ENCODE peak calls at places on chromosomes 7 and 10, in four cellular contexts. One of them, this sample, is unnamed. For H3K4me1, the result is how much of the 10 kb centered on the place peaks cover.

GRCh38 chr7:104152468-104152867 is 55.3 kb downstream of the ORC5 start:
- DNase-seq in IMR-90: no peak
- DNase-seq in tibial nerve: no peak
- DNase-seq in CD8-positive, alpha-beta memory T cell: no peak
- DNase-seq in this sample: no peak

GRCh38 chr7:158277219-158278141 is 310.1 kb downstream of the PTPRN2 start:
- DNase-seq in tibial nerve: no peak
- DNase-seq in CD8-positive, alpha-beta memory T cell: no peak
- DNase-seq in IMR-90: no peak
- DNase-seq in this sample: no peak

GRCh38 chr10:5951167-5951711 is 26.1 kb downstream of the IL15RA start:
- DNase-seq in tibial nerve: peak
- DNase-seq in CD8-positive, alpha-beta memory T cell: no peak
- DNase-seq in IMR-90: no peak
- DNase-seq in this sample: no peak

GRCh38 chr10:44706745-44707144 is 204.4 kb upstream of the TMEM72 start:
- DNase-seq in IMR-90: peak
- DNase-seq in CD8-positive, alpha-beta memory T cell: no peak
- DNase-seq in tibial nerve: no peak
- DNase-seq in this sample: no peak

GRCh38 chr10:103763374-103764202 is 91.8 kb downstream of the SH3PXD2A start:
- DNase-seq in IMR-90: peak
- DNase-seq in tibial nerve: no peak
- DNase-seq in CD8-positive, alpha-beta memory T cell: no peak
- DNase-seq in this sample: no peak

GRCh38 chr7:45610019-45610418 is 35.9 kb downstream of the ADCY1 start:
- DNase-seq in tibial nerve: no peak
- DNase-seq in CD8-positive, alpha-beta memory T cell: no peak
- DNase-seq in IMR-90: no peak
- DNase-seq in this sample: no peak

GRCh38 chr7:88091988-88092675 is 127.7 kb downstream of the SRI start:
- DNase-seq in CD8-positive, alpha-beta memory T cell: no peak
- DNase-seq in IMR-90: no peak
- DNase-seq in tibial nerve: no peak
- DNase-seq in this sample: no peak

GRCh38 chr10:50367732-50368131 is 116.4 kb upstream of the ASAH2 start:
- DNase-seq in IMR-90: peak
- DNase-seq in tibial nerve: peak
- DNase-seq in CD8-positive, alpha-beta memory T cell: no peak
- DNase-seq in this sample: peak

GRCh38 chr7:104231054-104232046 is 23.5 kb upstream of the ORC5 start:
- DNase-seq in IMR-90: peak
- DNase-seq in CD8-positive, alpha-beta memory T cell: peak
- DNase-seq in tibial nerve: peak
- DNase-seq in this sample: peak

GRCh38 chr7:26183545-26184282 is 16.8 kb downstream of the HNRNPA2B1 start:
- DNase-seq in CD8-positive, alpha-beta memory T cell: no peak
- DNase-seq in IMR-90: no peak
- DNase-seq in tibial nerve: no peak
- DNase-seq in this sample: no peak

GRCh38 chr7:79462334-79462733 is 8.9 kb upstream of the MAGI2 start:
- DNase-seq in CD8-positive, alpha-beta memory T cell: no peak
- DNase-seq in IMR-90: no peak
- DNase-seq in tibial nerve: no peak
- DNase-seq in this sample: no peak
- H3K4me1 ChIP-seq in CD8-positive, alpha-beta memory T cell: under half
- H3K4me1 ChIP-seq in IMR-90: under half
- H3K4me1 ChIP-seq in tibial nerve: under half
- H3K4me1 ChIP-seq in this sample: under half

GRCh38 chr10:80204801-80205477 is 398 bp downstream of the ANXA11 start:
- DNase-seq in tibial nerve: no peak
- DNase-seq in CD8-positive, alpha-beta memory T cell: peak
- DNase-seq in IMR-90: peak
- DNase-seq in this sample: no peak
- H3K4me1 ChIP-seq in tibial nerve: under half
- H3K4me1 ChIP-seq in CD8-positive, alpha-beta memory T cell: half or more
- H3K4me1 ChIP-seq in IMR-90: under half
- H3K4me1 ChIP-seq in this sample: under half

DNA sequence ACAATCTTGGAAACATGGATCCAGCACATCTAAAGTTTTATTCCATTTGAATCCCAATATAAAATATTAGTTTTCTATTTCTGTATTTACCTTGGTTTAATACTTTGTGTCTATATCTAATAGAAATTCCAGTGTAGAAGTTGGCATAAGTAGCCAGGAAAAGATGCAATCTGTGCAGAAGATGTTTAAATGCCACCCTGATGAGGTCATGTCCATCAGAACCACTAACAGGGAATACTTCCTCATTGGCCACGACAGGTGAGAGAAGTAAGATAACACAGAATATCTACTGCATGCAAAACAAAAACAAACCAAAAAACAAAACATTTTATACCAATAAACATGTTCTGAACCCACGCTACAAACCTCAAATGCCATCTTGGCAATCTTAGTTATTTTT is 15.7 kb downstream of the PLEKHS1 start:
- DNase-seq in CD8-positive, alpha-beta memory T cell: no peak
- DNase-seq in tibial nerve: no peak
- DNase-seq in IMR-90: no peak
- DNase-seq in this sample: no peak
- H3K4me1 ChIP-seq in CD8-positive, alpha-beta memory T cell: under half
- H3K4me1 ChIP-seq in tibial nerve: under half
- H3K4me1 ChIP-seq in IMR-90: under half
- H3K4me1 ChIP-seq in this sample: under half

GRCh38 chr10:79441433-79441832 is 4.0 kb downstream of the ZCCHC24 start:
- DNase-seq in CD8-positive, alpha-beta memory T cell: peak
- DNase-seq in tibial nerve: no peak
- DNase-seq in IMR-90: no peak
- DNase-seq in this sample: no peak
- H3K4me1 ChIP-seq in CD8-positive, alpha-beta memory T cell: under half
- H3K4me1 ChIP-seq in tibial nerve: half or more
- H3K4me1 ChIP-seq in IMR-90: under half
- H3K4me1 ChIP-seq in this sample: under half

GRCh38 chr10:101777857-101778145 is 1.9 kb upstream of the FGF8 start:
- DNase-seq in tibial nerve: no peak
- DNase-seq in IMR-90: no peak
- DNase-seq in CD8-positive, alpha-beta memory T cell: no peak
- DNase-seq in this sample: no peak

GRCh38 chr10:101778781-101779543 is 3.0 kb upstream of the FGF8 start:
- DNase-seq in tibial nerve: no peak
- DNase-seq in IMR-90: no peak
- DNase-seq in CD8-positive, alpha-beta memory T cell: peak
- DNase-seq in this sample: no peak

GRCh38 chr10:101777085-101777856 is 1.4 kb upstream of the FGF8 start:
- DNase-seq in CD8-positive, alpha-beta memory T cell: no peak
- DNase-seq in IMR-90: no peak
- DNase-seq in tibial nerve: no peak
- DNase-seq in this sample: no peak

GRCh38 chr10:101779544-101780186 is 3.6 kb downstream of the NPM3 start:
- DNase-seq in IMR-90: peak
- DNase-seq in CD8-positive, alpha-beta memory T cell: peak
- DNase-seq in tibial nerve: peak
- DNase-seq in this sample: peak

DNA sequence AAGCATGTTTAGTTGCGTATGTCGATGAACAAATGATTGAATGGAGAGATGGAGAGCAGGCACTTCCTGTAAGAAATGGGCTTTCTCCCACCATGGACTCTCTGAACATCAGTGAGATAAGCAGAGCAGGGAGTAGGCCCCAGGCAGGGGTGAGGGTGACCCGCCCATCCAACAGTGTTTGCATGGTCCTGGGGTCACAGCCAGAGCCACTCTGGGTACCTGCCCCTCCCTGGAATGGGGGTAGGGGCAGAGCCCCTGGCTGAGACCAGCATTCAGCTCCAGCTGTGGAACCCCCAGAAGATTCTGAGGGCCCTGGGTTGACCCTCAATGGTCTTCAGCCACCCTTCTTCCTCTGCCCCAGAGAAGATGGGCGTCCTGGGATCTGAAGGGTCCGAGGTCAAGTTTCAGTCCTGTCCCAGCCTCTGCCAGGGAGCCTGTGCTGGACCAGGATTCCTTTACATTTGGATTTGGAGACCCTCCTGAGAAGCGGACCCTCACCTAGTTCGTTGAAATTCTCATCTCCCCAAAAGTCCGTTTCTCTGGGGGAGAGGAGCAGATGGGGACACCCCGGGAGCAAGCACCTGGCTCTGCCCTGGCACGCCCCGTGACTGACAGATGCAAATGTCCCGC is 2.4 kb upstream of the FGF8 start:
- DNase-seq in tibial nerve: no peak
- DNase-seq in CD8-positive, alpha-beta memory T cell: peak
- DNase-seq in IMR-90: no peak
- DNase-seq in this sample: no peak
- H3K4me1 ChIP-seq in tibial nerve: under half
- H3K4me1 ChIP-seq in CD8-positive, alpha-beta memory T cell: under half
- H3K4me1 ChIP-seq in IMR-90: under half
- H3K4me1 ChIP-seq in this sample: under half